ENCODE peak calls at places on chromosomes 3 and 15, in four cellular contexts. P is activated gamma-delta T cell treated with Interleukin-2 at 50 U/mL for 16 hours; Q is activated CD4-positive, alpha-beta T cell treated with anti-CD3 and anti-CD28 coated beads, Interleukin-2, amount 10 ng/mL, durations not matched to agents 7 days and 5 days; J is stimulated activated CD8-positive, alpha-beta memory T cell treated with anti-CD3 and anti-CD28 coated beads, Interleukin-2, amount 100 ng/mL, for 48 hours. X is an unnamed sample.

GRCh38 chr15:36903922-36904479 is 196.3 kb downstream of the MEIS2 start:
- DNase-seq in P (no peak), Q (no peak), J (no peak), X (no peak)

GRCh38 chr3:46375214-46375613 is 4.5 kb downstream of the CCR5 start:
- DNase-seq in P (no peak), Q (no peak), J (no peak), X (no peak)

GRCh38 chr15:80031841-80032240 is 27.6 kb upstream of the ZFAND6 start:
- DNase-seq in P (no peak), Q (no peak), J (no peak), X (no peak)

GRCh38 chr15:48965972-48966371 is 2.3 kb upstream of the SHC4 start:
- DNase-seq in P (no peak), Q (no peak), J (no peak), X (no peak)

GRCh38 chr3:11379824-11380281 is 107.7 kb downstream of the ATG7 start:
- DNase-seq in P (no peak), Q (no peak), J (no peak), X (no peak)

GRCh38 chr15:63019539-63020109 is 22.9 kb upstream of the TPM1 start:
- DNase-seq in P (no peak), Q (no peak), J (no peak), X (no peak)

GRCh38 chr3:80187981-80188380 is 420.2 kb upstream of the ROBO1 start:
- DNase-seq in P (no peak), Q (no peak), J (no peak), X (no peak)

GRCh38 chr3:13801361-13802214 is 78.3 kb downstream of the WNT7A start:
- DNase-seq in P (no peak), Q (no peak), J (no peak), X (no peak)

GRCh38 chr3:143685483-143685882 is 162.8 kb downstream of the SLC9A9 start:
- DNase-seq in P (no peak), Q (no peak), J (no peak), X (no peak)

GRCh38 chr3:53821631-53822068 is 24.6 kb downstream of the CHDH start:
- DNase-seq in P (no peak), Q (no peak), J (no peak), X (no peak)

GRCh38 chr15:73081321-73081958 is 29.2 kb downstream of the NEO1 start:
- DNase-seq in P (no peak), Q (peak), J (no peak), X (peak)

GRCh38 chr3:186785517-186786018 is 2.2 kb downstream of the EIF4A2 start:
- DNase-seq in P (no peak), Q (no peak), J (no peak), X (no peak)

GRCh38 chr15:60614862-60615771 is 136.2 kb upstream of the ICE2 start:
- DNase-seq in P (no peak), Q (no peak), J (no peak), X (no peak)

GRCh38 chr15:101042320-101042719 is 123.2 kb downstream of the LRRK1 start:
- DNase-seq in P (no peak), Q (no peak), J (no peak), X (no peak)

GRCh38 chr15:63986185-63986680 is 60.1 kb downstream of the DAPK2 start:
- DNase-seq in P (no peak), Q (no peak), J (no peak), X (no peak)

GRCh38 chr3:174957581-174958001 is 98.5 kb downstream of the NAALADL2 start:
- DNase-seq in P (no peak), Q (no peak), J (no peak), X (no peak)

GRCh38 chr15:85527907-85528306 is 147.5 kb downstream of the AKAP13 start:
- DNase-seq in P (no peak), Q (no peak), J (no peak), X (no peak)

X was measured in central memory CD4-positive, alpha-beta T cell.